ENCODE peak calls at places on chromosomes 2 and 18, in eight cellular contexts. C is uterus, Y is brain microvascular endothelial cell, M is fibroblast of lung, O is tibial nerve, L is lung, P is transverse colon, Z is spleen. K is an unnamed sample.

GRCh38 chr2:239555566-239555895 is 154.7 kb upstream of the HDAC4 start:
- DNase-seq in O (no peak), Z (no peak), M (no peak), C (no peak), P (no peak), L (no peak), Y (no peak), K (no peak)

GRCh38 chr2:45813003-45813601 is 161.6 kb downstream of the PRKCE start:
- DNase-seq in M (peak), Z (no peak), Y (no peak), P (no peak), L (no peak), O (peak), C (peak), K (no peak)

GRCh38 chr2:75157435-75157834 is 41.9 kb downstream of the TACR1 start:
- DNase-seq in M (no peak), O (no peak), L (no peak), Z (no peak), C (no peak), P (no peak), Y (no peak), K (no peak)

GRCh38 chr18:21134895-21135294 is 23.3 kb upstream of the ROCK1 start:
- DNase-seq in Y (no peak), M (peak), P (no peak), Z (no peak), L (no peak), O (no peak), C (no peak), K (no peak)

GRCh38 chr2:238597638-238598528 is 171.2 kb downstream of the ASB1 start:
- DNase-seq in C (no peak), M (no peak), L (peak), Y (no peak), O (no peak), P (no peak), Z (no peak), K (no peak)

GRCh38 chr2:220043155-220043992 is 415.9 kb downstream of the SLC4A3 start:
- DNase-seq in O (no peak), C (no peak), P (no peak), M (peak), L (no peak), Y (peak), Z (no peak), K (no peak)

GRCh38 chr2:240648650-240649275 is 23.5 kb downstream of the GPR35 start:
- DNase-seq in C (no peak), Y (no peak), M (no peak), O (no peak), Z (no peak), L (peak), P (no peak), K (no peak)

GRCh38 chr2:240986787-240987411 is 11.5 kb upstream of the SNED1 start:
- DNase-seq in L (no peak), O (peak), P (peak), M (peak), C (peak), Z (peak), Y (no peak), K (no peak)

GRCh38 chr2:53594586-53594918 is 173.1 kb upstream of the CHAC2 start:
- DNase-seq in Y (no peak), Z (no peak), C (no peak), L (no peak), P (no peak), M (peak), O (no peak), K (no peak)

GRCh38 chr2:231104115-231104713 is 20.6 kb downstream of the HTR2B start:
- DNase-seq in M (peak), Z (no peak), C (peak), L (peak), O (peak), Y (peak), P (peak), K (no peak)

GRCh38 chr2:3349211-3349693 is 28.4 kb downstream of the EIPR1 start:
- DNase-seq in Z (no peak), M (no peak), O (no peak), L (no peak), P (no peak), C (no peak), Y (peak), K (no peak)

GRCh38 chr2:238097988-238098853 is 1.9 kb upstream of the ESPNL start:
- DNase-seq in L (no peak), M (peak), O (peak), C (no peak), Y (no peak), P (peak), Z (no peak), K (no peak)

GRCh38 chr18:74868461-74868860 is 270.8 kb downstream of the ZNF407 start:
- DNase-seq in Z (no peak), L (no peak), O (no peak), Y (no peak), P (no peak), C (no peak), M (no peak), K (no peak)

GRCh38 chr2:162233197-162233596 is 10.0 kb downstream of the FAP start:
- DNase-seq in O (peak), Y (peak), C (no peak), M (peak), P (no peak), L (no peak), Z (no peak), K (peak)

GRCh38 chr2:100882645-100883613 is 63.0 kb downstream of the NPAS2 start:
- DNase-seq in C (no peak), O (no peak), Y (no peak), L (no peak), M (no peak), P (peak), Z (no peak), K (peak)

GRCh38 chr18:76448262-76449109 is 46.6 kb downstream of the ZNF516 start:
- DNase-seq in O (no peak), L (no peak), C (no peak), Z (peak), P (no peak), M (no peak), Y (no peak), K (no peak)

GRCh38 chr18:35619468-35619867 is 37.9 kb downstream of the GALNT1 start:
- DNase-seq in C (no peak), L (no peak), M (no peak), Y (no peak), P (no peak), O (no peak), Z (no peak), K (no peak)

GRCh38 chr2:86223098-86223681 is 23.9 kb downstream of the MRPL35 start:
- DNase-seq in Z (no peak), P (peak), Y (peak), C (peak), M (peak), L (no peak), O (no peak), K (no peak)

GRCh38 chr2:132623096-132623839 is 46.7 kb downstream of the LYPD1 start:
- DNase-seq in Y (peak), M (peak), P (no peak), O (no peak), C (no peak), Z (no peak), L (no peak), K (no peak)

GRCh38 chr2:71226391-71226964 is 425 bp downstream of the PAIP2B start:
- DNase-seq in Z (peak), P (peak), C (no peak), O (peak), Y (no peak), M (no peak), L (peak), K (no peak)

GRCh38 chr2:26616032-26616863 is 24.9 kb downstream of the CIB4 start:
- DNase-seq in L (no peak), O (no peak), M (no peak), Y (no peak), C (no peak), Z (peak), P (no peak), K (no peak)

GRCh38 chr18:23179416-23179815 is 44.1 kb downstream of the CABLES1 start:
- DNase-seq in Y (no peak), Z (no peak), C (no peak), O (no peak), P (no peak), L (no peak), M (no peak), K (no peak)

GRCh38 chr2:171798156-171798815 is 95.8 kb downstream of the SLC25A12 start:
- DNase-seq in Z (no peak), M (peak), O (no peak), L (no peak), Y (peak), P (no peak), C (no peak), K (no peak)

GRCh38 chr2:134216152-134216829 is 37.6 kb upstream of the MGAT5 start:
- DNase-seq in L (no peak), P (no peak), Y (no peak), C (no peak), Z (no peak), O (no peak), M (no peak), K (no peak)

GRCh38 chr2:61151434-61151833 is 10.6 kb upstream of the C2orf74 start:
- DNase-seq in Z (no peak), O (no peak), Y (peak), C (no peak), L (no peak), M (peak), P (no peak), K (peak)

GRCh38 chr2:134120718-134121630 is 132.9 kb upstream of the MGAT5 start:
- DNase-seq in Z (peak), O (peak), C (peak), M (peak), P (peak), Y (peak), L (peak), K (no peak)

GRCh38 chr18:67232406-67232805 is 284.1 kb downstream of the DSEL start:
- DNase-seq in O (no peak), M (peak), P (no peak), Z (no peak), L (no peak), C (no peak), Y (peak), K (peak)

DNA sequence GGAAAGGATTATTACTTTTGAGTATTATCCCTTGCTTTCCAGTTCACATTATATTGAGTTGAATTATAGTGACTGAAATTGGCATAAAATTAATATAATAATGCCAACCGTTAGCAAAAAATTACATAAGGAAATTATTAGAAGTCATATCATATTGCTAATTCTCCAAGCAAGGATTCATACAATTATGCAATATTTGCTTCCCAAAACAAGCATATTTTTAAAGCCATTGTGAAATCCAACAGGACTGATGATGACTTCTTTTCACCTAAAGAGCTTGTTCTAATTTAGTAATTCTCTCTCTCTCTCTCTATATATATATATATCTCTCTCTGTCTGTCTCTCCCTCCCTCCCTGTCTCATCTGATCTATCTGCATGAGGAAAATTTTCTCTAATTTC is 283.5 kb downstream of the DSEL start:
- DNase-seq in L (no peak), M (no peak), O (no peak), C (no peak), Y (no peak), P (no peak), Z (no peak), K (no peak)
- TF ChIP-seq CTCF in L (no peak), M (no peak), O (no peak), C (no peak), Y (no peak), P (no peak), Z (no peak), K (no peak)

GRCh38 chr18:33444699-33445098 is 4.2 kb upstream of the CCDC178 start:
- DNase-seq in P (no peak), Z (no peak), Y (no peak), O (no peak), M (no peak), L (no peak), C (no peak), K (no peak)
- H3K4me3 ChIP-seq in P (no peak), Z (no peak), Y (no peak), O (no peak), M (no peak), L (no peak), C (no peak), K (no peak)

GRCh38 chr18:39737869-39738268 is 2172.3 kb upstream of the CELF4 start:
- DNase-seq in O (no peak), C (no peak), L (no peak), M (no peak), Y (no peak), Z (no peak), P (no peak), K (no peak)

GRCh38 chr18:39732918-39733317 is 2167.3 kb upstream of the CELF4 start:
- DNase-seq in C (no peak), O (no peak), P (no peak), L (no peak), M (no peak), Z (no peak), Y (no peak), K (no peak)
- TF ChIP-seq CTCF in C (no peak), O (no peak), P (no peak), L (no peak), M (no peak), Z (no peak), Y (peak), K (peak)

GRCh38 chr2:224941958-224942357 is 100.3 kb downstream of the DOCK10 start:
- DNase-seq in P (no peak), M (no peak), C (no peak), Z (no peak), L (no peak), Y (no peak), O (no peak), K (no peak)
- H3K4me3 ChIP-seq in P (no peak), M (no peak), C (no peak), Z (no peak), L (no peak), Y (no peak), O (no peak), K (no peak)

DNA sequence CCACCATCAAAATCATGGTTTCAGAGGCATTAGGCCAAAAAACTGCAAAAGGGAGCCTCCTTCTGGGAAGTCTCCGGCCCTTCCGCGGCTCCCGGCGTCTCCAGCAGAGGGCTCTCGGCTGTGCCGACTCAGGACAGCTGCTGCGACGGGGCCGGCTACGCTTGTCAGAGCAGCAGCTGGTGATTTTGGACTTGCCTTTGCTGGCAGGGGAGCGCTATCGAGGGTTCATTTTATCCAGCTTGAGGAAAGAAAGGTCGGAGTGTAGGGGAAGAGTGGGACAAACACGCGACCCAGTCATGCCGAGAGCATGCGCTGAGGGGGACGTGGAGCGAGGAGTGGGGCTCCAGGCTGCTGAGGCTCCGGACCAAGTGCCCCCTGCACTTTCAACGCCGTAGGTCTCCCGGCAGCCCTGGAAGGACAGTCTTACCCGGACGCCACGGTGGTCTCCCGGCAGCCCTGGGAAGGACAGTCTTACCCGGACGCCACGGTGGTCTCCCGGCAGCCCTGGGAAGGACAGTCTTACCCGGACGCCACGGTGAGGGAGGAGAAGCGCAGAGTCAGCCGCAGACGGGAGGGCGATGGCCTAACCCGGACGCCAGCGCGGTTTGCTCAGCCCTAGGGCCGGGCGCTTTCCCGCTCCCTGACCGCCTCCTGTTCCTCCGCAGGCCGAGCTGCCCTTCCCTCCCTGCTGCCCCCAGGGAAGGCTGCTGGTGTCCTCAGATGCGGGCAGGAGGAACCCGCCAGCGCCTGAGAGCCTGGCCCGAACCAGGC is 21.7 kb downstream of the DDX18 start:
- DNase-seq in Z (peak), O (peak), P (peak), C (peak), Y (peak), M (peak), L (peak), K (no peak)
- TF ChIP-seq CTCF in Z (peak), O (peak), P (peak), C (peak), Y (peak), M (peak), L (peak), K (peak)

DNA sequence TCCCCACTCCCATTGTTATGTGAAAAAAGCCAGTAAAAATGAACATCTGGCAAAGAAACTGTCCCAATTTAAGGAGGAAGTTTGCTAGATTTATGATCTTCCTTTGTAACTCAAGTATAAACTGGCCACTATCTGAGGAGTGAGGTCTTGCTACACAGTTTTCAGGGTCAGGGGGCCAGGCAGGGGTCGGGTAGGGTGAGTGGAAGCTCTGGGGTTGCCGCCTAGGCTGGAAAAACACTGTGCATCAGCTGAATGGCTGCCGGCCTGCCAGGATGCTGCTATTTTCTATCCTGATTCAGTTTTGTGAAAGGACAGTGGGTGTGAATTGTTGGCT is 156.1 kb downstream of the FMNL2 start:
- DNase-seq in Z (no peak), C (peak), P (no peak), M (no peak), L (no peak), O (peak), Y (no peak), K (no peak)
- H3K4me3 ChIP-seq in Z (no peak), C (no peak), P (no peak), M (no peak), L (no peak), O (no peak), Y (no peak), K (no peak)

GRCh38 chr2:7655629-7656028 is 738.4 kb downstream of the RNF144A start:
- DNase-seq in C (no peak), O (no peak), Z (no peak), Y (no peak), M (no peak), L (no peak), P (no peak), K (no peak)

GRCh38 chr2:7660816-7661215 is 743.6 kb downstream of the RNF144A start:
- DNase-seq in L (no peak), P (no peak), M (no peak), O (no peak), C (no peak), Z (no peak), Y (no peak), K (no peak)

GRCh38 chr2:7661532-7661931 is 744.3 kb downstream of the RNF144A start:
- DNase-seq in P (no peak), L (no peak), O (no peak), Y (no peak), Z (no peak), M (no peak), C (no peak), K (no peak)

GRCh38 chr2:7653617-7654016 is 736.4 kb downstream of the RNF144A start:
- DNase-seq in Z (no peak), Y (no peak), M (no peak), O (no peak), C (no peak), L (no peak), P (no peak), K (no peak)

DNA sequence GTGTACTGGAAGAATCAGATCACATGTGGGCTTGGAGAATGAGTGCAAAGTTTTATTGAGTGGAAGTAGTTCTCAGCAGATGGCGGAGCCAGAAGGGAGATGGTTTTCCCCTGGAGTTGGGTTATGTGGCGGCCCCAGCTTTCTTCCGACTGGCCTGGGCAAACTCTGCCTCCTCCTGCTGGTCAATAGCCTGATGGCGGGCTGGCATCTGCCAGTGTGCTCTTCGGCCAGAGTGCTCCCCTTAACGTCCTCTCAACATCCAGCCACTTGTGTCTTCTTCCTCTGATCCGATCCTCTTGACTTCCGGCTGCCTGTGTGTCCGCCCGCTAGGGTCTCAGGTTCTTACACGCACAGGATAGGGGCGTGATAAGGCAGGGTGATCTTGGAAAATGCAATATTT is 741.3 kb downstream of the RNF144A start:
- DNase-seq in C (no peak), L (no peak), Z (no peak), Y (no peak), P (no peak), O (no peak), M (no peak), K (no peak)
- TF ChIP-seq CTCF in C (no peak), L (no peak), Z (no peak), Y (peak), P (no peak), O (no peak), M (no peak), K (no peak)